ENCODE peak calls at places on chromosome 7, in seven cellular contexts. T is neural progenitor cell, P is psoas muscle, H is sigmoid colon, E is breast epithelium, B is PC-9, G is Peyer's patch. Y is an unnamed sample.

GRCh38 chr7:33854951-33855350 is 50.4 kb upstream of the BMPER start:
- DNase-seq in T (no peak), P (no peak), H (no peak), E (no peak), B (no peak), G (no peak), Y (no peak)

GRCh38 chr7:47543056-47543455 is 38.9 kb downstream of the TNS3 start:
- DNase-seq in T (no peak), P (no peak), H (no peak), E (no peak), B (no peak), G (no peak), Y (no peak)

GRCh38 chr7:47418910-47419309 is 163.0 kb downstream of the TNS3 start:
- DNase-seq in T (no peak), P (no peak), H (peak; percentile 49), E (no peak), B (no peak), G (no peak), Y (no peak)

GRCh38 chr7:53539558-53539957 is 504.1 kb downstream of the POM121L12 start:
- DNase-seq in T (no peak), P (no peak), H (no peak), E (no peak), B (no peak), G (no peak), Y (no peak)

GRCh38 chr7:16114633-16115032 is 306.7 kb downstream of the CRPPA start:
- DNase-seq in T (no peak), P (no peak), H (no peak), E (no peak), B (no peak), G (no peak), Y (no peak)

GRCh38 chr7:143929224-143929920 is 5.7 kb upstream of the OR2F2 start:
- DNase-seq in T (no peak), P (no peak), H (no peak), E (no peak), B (no peak), G (no peak), Y (no peak)

GRCh38 chr7:41916450-41916927 is 213.6 kb upstream of the INHBA start:
- DNase-seq in T (no peak), P (no peak), H (peak; percentile 68), E (no peak), B (peak; percentile 5), G (no peak), Y (no peak)

GRCh38 chr7:28595081-28595480 is 182.8 kb downstream of the CREB5 start:
- DNase-seq in T (no peak), P (no peak), H (no peak), E (no peak), B (no peak), G (no peak), Y (no peak)

DNA sequence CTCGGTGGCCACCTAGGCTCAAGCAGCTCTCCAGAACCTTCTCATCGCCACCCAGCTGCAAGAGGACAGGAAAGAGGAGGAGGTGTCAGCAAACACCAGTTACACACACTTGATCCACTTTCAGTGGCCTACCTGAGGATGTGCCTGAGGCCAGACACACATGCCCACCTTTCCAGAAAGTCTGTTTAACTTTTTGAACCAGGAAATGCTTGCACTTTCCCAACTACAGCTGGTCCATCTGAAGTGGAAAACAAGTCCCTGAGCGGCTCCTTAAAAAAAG is 15.7 kb upstream of the CYREN start:
- DNase-seq in T (no peak), P (no peak), H (no peak), E (no peak), B (no peak), G (no peak), Y (no peak)
- H3K36me3 ChIP-seq in T (no peaks in the 10 kb centered on the region), P (peaks cover 100% of the 10 kb centered on the region), H (peaks cover 84% of the 10 kb centered on the region), E (peaks cover 27% of the 10 kb centered on the region), B (no peaks in the 10 kb centered on the region), G (no peaks in the 10 kb centered on the region), Y (peaks cover 12% of the 10 kb centered on the region)

GRCh38 chr7:55507743-55508142 is 64.6 kb downstream of the VOPP1 start:
- DNase-seq in T (no peak), P (no peak), H (no peak), E (no peak), B (no peak), G (no peak), Y (no peak)
- H3K4me1 ChIP-seq in T (peaks cover 11% of the 10 kb centered on the region), P (peaks cover 60% of the 10 kb centered on the region), H (no peaks in the 10 kb centered on the region), E (no peaks in the 10 kb centered on the region), B (peaks cover 29% of the 10 kb centered on the region), G (no peaks in the 10 kb centered on the region), Y (no peaks in the 10 kb centered on the region)

DNA sequence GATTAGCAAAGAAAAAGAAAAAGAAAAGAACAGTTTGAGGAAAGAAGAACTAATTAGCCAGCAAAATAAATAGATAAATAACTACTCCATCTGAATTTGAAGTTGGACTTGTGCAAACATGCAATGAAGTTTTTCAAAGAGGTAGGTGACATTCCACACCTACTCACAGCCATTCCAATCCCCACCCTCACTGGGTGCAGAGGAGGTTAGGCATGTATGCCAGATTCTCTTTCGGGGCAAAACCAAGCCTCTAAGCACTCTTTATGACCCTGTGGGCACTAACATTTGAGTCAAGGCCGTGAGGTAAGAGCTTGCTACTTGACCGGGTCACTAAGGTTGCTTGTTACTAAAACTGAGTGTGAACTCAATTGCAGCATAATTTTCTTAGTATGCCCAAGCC is 108.4 kb upstream of the SEMA3A start:
- DNase-seq in T (no peak), P (no peak), H (no peak), E (no peak), B (peak; percentile 19), G (no peak), Y (no peak)
- H3K4me3 ChIP-seq in T (no peak overlapping the region), P (no peak overlapping the region), H (no peak overlapping the region), E (no peak overlapping the region), B (no peak overlapping the region), G (no peak overlapping the region), Y (no peak overlapping the region)

GRCh38 chr7:127751723-127752448 is 99.9 kb downstream of the SND1 start:
- DNase-seq in T (no peak), P (no peak), H (no peak), E (no peak), B (no peak), G (no peak), Y (no peak)

GRCh38 chr7:127755529-127755928 is 103.5 kb downstream of the SND1 start:
- DNase-seq in T (no peak), P (no peak), H (no peak), E (no peak), B (no peak), G (no peak), Y (no peak)

GRCh38 chr7:127751062-127751722 is 99.2 kb downstream of the SND1 start:
- DNase-seq in T (peak; percentile 62), P (no peak), H (no peak), E (no peak), B (no peak), G (no peak), Y (no peak)

GRCh38 chr7:127754457-127754856 is 102.5 kb downstream of the SND1 start:
- DNase-seq in T (no peak), P (no peak), H (no peak), E (no peak), B (no peak), G (no peak), Y (no peak)

GRCh38 chr7:127752829-127753228 is 100.8 kb downstream of the SND1 start:
- DNase-seq in T (no peak), P (no peak), H (no peak), E (no peak), B (no peak), G (no peak), Y (no peak)
- H3K36me3 ChIP-seq in T (no peaks in the 10 kb centered on the region), P (no peaks in the 10 kb centered on the region), H (no peaks in the 10 kb centered on the region), E (no peaks in the 10 kb centered on the region), B (peaks cover 12% of the 10 kb centered on the region), G (no peaks in the 10 kb centered on the region), Y (no peaks in the 10 kb centered on the region)

GRCh38 chr7:1694551-1694950 is 24.5 kb downstream of the ELFN1 start:
- DNase-seq in T (no peak), P (peak; percentile 29), H (peak; percentile 49), E (peak; percentile 5), B (no peak), G (no peak), Y (no peak)
- H3K4me1 ChIP-seq in T (peaks cover 15% of the 10 kb centered on the region), P (peaks cover 9% of the 10 kb centered on the region), H (no peaks in the 10 kb centered on the region), E (no peaks in the 10 kb centered on the region), B (no peaks in the 10 kb centered on the region), G (no peaks in the 10 kb centered on the region), Y (no peaks in the 10 kb centered on the region)

GRCh38 chr7:65749039-65749438 is 123.8 kb upstream of the VKORC1L1 start:
- DNase-seq in T (no peak), P (no peak), H (peak; percentile 40), E (no peak), B (no peak), G (no peak), Y (no peak)

GRCh38 chr7:65746398-65746669 is 126.5 kb upstream of the VKORC1L1 start:
- DNase-seq in T (no peak), P (no peak), H (no peak), E (no peak), B (no peak), G (no peak), Y (no peak)

GRCh38 chr7:65749518-65749917 is 123.4 kb upstream of the VKORC1L1 start:
- DNase-seq in T (no peak), P (no peak), H (peak; percentile 56), E (no peak), B (no peak), G (no peak), Y (no peak)

DNA sequence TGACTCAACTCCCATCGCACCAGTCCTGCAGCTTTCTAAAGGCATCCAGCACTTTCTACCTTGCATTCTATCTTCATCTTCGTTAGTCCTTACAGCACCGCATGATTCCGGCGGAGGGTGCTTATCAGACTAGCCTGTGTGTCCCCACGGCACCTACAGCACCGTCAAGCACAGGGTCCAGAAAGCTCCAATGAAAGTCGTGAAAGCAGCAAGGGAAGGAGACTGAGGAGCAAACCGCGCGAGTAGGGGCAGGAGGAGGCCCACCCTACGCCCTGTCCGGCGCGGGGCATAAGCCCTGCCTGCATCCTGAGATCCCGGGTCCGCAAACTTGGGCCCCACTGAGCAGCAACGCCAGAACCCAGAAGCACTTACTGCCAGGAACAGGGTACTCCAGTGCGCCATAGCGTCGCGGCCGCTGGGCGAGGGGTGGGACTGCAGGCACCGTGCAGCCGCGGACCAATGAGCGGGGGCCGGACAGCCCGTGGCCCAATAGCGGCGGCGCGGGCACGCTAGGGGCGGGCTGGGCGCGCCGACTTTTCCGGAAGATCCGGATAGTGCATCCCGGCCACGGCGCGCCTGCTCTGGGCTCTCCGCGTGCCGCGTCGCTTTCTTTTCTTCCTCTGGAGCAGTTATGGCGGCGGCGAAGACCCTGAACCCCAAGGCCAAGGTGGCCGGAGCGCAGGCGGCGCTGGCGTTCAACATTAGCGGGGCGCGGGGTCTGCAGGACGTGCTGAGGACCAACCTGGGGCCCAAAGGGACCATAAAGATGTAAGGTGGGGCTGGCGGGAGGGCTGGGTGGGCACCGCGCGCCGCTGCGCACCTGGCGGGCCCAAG is 122.1 kb upstream of the VKORC1L1 start:
- DNase-seq in T (peak; percentile 96), P (peak; percentile 93), H (peak; percentile 95), E (peak; percentile 90), B (peak; percentile 92), G (peak; percentile 95), Y (peak; percentile 86)
- H3K4me3 ChIP-seq in T (peak overlapping the region; percentile 92), P (peak overlapping the region; percentile 77), H (peak overlapping the region; percentile 84), E (peak overlapping the region; percentile 93), B (peak overlapping the region; percentile 99), G (peak overlapping the region; percentile 90), Y (peak overlapping the region; percentile 97)

DNA sequence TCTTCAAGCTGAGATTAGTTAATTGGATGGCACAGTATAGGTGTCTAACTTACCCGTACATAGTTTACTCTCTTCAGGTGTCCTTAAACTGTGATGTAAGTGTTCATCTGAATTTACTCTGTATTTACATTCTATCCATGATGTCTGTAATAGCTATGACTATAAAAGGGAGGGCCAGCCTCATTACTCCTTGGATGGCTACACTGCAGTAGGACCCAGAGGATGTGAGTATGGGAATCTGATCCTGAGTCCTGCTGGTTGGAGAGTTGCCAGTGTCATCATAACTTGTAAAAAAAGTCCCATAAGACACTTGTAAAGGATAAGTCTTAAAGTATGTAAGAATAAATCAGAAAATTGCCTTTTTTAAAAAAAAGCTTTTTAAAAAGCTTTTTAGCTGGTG is 95.3 kb downstream of the PPP1R9A start:
- DNase-seq in T (no peak), P (no peak), H (no peak), E (no peak), B (no peak), G (no peak), Y (no peak)
- H3K36me3 ChIP-seq in T (no peaks in the 10 kb centered on the region), P (no peaks in the 10 kb centered on the region), H (no peaks in the 10 kb centered on the region), E (no peaks in the 10 kb centered on the region), B (no peaks in the 10 kb centered on the region), G (no peaks in the 10 kb centered on the region), Y (no peaks in the 10 kb centered on the region)

Y was measured in naive thymus-derived CD4-positive, alpha-beta T cell.